ENCODE peak calls at places on chromosomes 7 and 10, in ten cellular contexts. L is body of pancreas, C is HCT116, I is IMR-90, X is uterus, B is heart left ventricle, U is tibial nerve, G is spleen, E is A549, S is adrenal gland. A is an unnamed sample. For H3K4me1, the result is how much of the 10 kb centered on the place peaks cover.

GRCh38 chr10:50992972-50993766 is 81.1 kb upstream of the PRKG1 start:
- DNase-seq in C (no peak), I (peak), G (peak), X (peak), S (no peak), U (no peak), E (no peak), L (peak), B (peak), A (no peak)

GRCh38 chr7:155052982-155053381 is 17.1 kb upstream of the HTR5A start:
- DNase-seq in X (no peak), I (no peak), B (no peak), E (no peak), C (no peak), U (no peak), L (no peak), S (no peak), G (no peak), A (no peak)

GRCh38 chr7:32631021-32631420 is 135.7 kb downstream of the AVL9 start:
- DNase-seq in G (no peak), S (no peak), B (no peak), L (no peak), I (no peak), U (no peak), X (no peak), C (no peak), E (no peak), A (no peak)

GRCh38 chr7:73865738-73866445 is 4.9 kb downstream of the TMEM270 start:
- DNase-seq in G (no peak), L (peak), I (peak), U (no peak), B (no peak), S (peak), X (peak), C (no peak), E (peak), A (peak)

GRCh38 chr10:131452926-131453771 is 141.6 kb upstream of the TCERG1L start:
- DNase-seq in B (no peak), G (no peak), S (peak), X (no peak), U (no peak), E (no peak), C (no peak), I (no peak), L (no peak), A (no peak)

GRCh38 chr10:72272689-72273409 is 875 bp upstream of the DDIT4 start:
- DNase-seq in C (peak), U (peak), E (peak), G (peak), I (peak), S (peak), X (peak), B (peak), L (peak), A (peak)

GRCh38 chr7:27739301-27739913 is 555 bp upstream of the TAX1BP1 start:
- DNase-seq in U (no peak), G (peak), C (no peak), B (no peak), S (no peak), E (peak), X (no peak), I (peak), L (no peak), A (no peak)

GRCh38 chr7:84055904-84056615 is 138.5 kb downstream of the SEMA3A start:
- DNase-seq in C (no peak), I (no peak), E (no peak), X (no peak), S (no peak), U (no peak), B (no peak), G (no peak), L (no peak), A (no peak)

GRCh38 chr10:21160116-21160515 is 263.0 kb upstream of the NEBL start:
- DNase-seq in X (no peak), U (no peak), S (no peak), I (no peak), L (no peak), G (no peak), E (no peak), C (no peak), B (no peak), A (no peak)

GRCh38 chr7:68176974-68177373 is 1180.3 kb downstream of the TYW1 start:
- DNase-seq in S (peak), G (no peak), B (no peak), C (peak), I (peak), E (peak), U (peak), X (no peak), L (peak), A (no peak)

GRCh38 chr7:1852781-1853618 is 182.9 kb downstream of the ELFN1 start:
- DNase-seq in I (no peak), G (peak), X (no peak), S (peak), E (no peak), L (no peak), U (no peak), B (peak), C (no peak), A (no peak)

GRCh38 chr10:8163824-8164223 is 109.3 kb downstream of the GATA3 start:
- DNase-seq in B (no peak), C (no peak), S (no peak), U (no peak), L (no peak), I (no peak), X (no peak), G (no peak), E (no peak), A (no peak)

GRCh38 chr7:21113609-21114416 is 314.1 kb upstream of the SP4 start:
- DNase-seq in G (no peak), C (no peak), B (no peak), L (no peak), S (no peak), I (no peak), U (no peak), E (no peak), X (no peak), A (no peak)

GRCh38 chr7:51017576-51018535 is 235.2 kb upstream of the GRB10 start:
- DNase-seq in B (no peak), I (no peak), C (no peak), L (no peak), X (no peak), S (no peak), E (no peak), U (no peak), G (no peak), A (no peak)

GRCh38 chr7:124033093-124033806 is 383 bp upstream of the TMEM229A start:
- DNase-seq in C (no peak), L (peak), G (no peak), B (peak), S (no peak), I (no peak), U (no peak), E (no peak), X (no peak), A (peak)

GRCh38 chr7:98215561-98216495 is 4.6 kb downstream of the BHLHA15 start:
- DNase-seq in G (peak), S (no peak), E (no peak), U (no peak), C (no peak), L (peak), I (no peak), X (no peak), B (peak), A (no peak)

GRCh38 chr7:98213874-98214810 is 2.9 kb downstream of the BHLHA15 start:
- DNase-seq in S (no peak), L (peak), U (no peak), E (no peak), X (peak), B (peak), I (no peak), C (no peak), G (peak), A (no peak)

GRCh38 chr7:98213296-98213873 is 2.1 kb downstream of the BHLHA15 start:
- DNase-seq in X (peak), C (no peak), S (no peak), B (peak), E (no peak), I (no peak), U (no peak), L (no peak), G (peak), A (no peak)

GRCh38 chr7:98216941-98217622 is 5.8 kb downstream of the BHLHA15 start:
- DNase-seq in C (no peak), I (no peak), B (peak), L (peak), G (peak), U (no peak), E (no peak), X (peak), S (no peak), A (no peak)

DNA sequence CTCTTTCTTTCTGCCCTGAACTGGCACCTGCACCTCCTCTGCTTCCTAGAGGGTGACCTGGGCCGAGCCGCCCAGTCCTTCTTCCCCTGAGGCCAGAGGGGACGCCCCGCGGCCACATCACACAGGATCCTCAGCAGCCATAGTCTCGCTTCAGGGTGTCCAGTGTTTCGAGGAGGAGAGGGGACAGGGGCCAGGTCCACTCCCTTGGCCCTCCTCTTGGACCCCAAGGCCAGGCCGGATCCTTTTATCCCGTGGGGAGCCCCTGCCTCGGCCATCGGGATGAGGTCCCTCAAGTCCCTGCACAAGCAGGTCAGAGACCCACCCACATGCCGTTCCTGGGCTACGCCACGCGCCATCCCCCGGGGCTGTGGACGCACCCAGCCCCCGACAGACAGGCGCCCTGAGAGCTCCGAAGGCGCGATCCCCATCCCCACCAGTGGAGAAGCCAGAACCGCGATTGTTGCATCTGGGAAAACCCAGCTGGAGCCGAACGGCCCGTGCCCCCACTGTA is 3.6 kb downstream of the BHLHA15 start:
- DNase-seq in C (no peak), S (no peak), L (peak), G (peak), E (no peak), I (no peak), B (peak), U (no peak), X (peak), A (no peak)
- TF ChIP-seq POLR2A in C (no peak), S (no peak), L (no peak), G (no peak), E (no peak), I (no peak), B (no peak), U (no peak), X (no peak), A (no peak)

GRCh38 chr10:6035926-6036575 is 26.1 kb downstream of the IL2RA start:
- DNase-seq in B (no peak), U (no peak), C (no peak), G (no peak), X (no peak), S (no peak), L (no peak), E (no peak), I (no peak), A (no peak)
- H3K4me3 ChIP-seq in B (no peak), U (no peak), C (no peak), G (no peak), X (no peak), S (no peak), L (no peak), E (no peak), I (no peak), A (no peak)

DNA sequence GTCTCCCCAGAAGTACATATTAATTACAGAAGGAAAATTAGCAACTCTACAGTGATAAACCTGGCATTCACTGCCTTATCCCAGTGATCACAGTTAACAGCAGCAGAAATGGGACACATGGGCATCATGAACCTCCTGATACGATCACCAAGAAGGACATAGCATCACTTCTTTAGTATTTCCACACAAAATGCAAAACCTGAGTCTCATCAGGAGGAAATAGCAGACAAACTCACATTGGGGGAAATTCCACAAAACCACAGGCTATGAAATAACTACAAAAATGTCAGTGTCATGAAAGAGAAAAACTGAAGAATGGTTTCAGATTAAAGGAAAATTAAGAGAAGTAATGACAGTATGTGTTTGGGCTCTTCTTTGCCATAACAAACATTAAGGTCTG is 12.0 kb upstream of the PURB start:
- DNase-seq in I (no peak), B (no peak), E (no peak), S (no peak), L (no peak), U (no peak), C (no peak), X (no peak), G (no peak), A (no peak)
- H3K4me1 ChIP-seq in I (under half), B (under half), E (under half), S (under half), L (under half), U (under half), C (under half), X (under half), G (under half), A (under half)

GRCh38 chr7:45099891-45100760 is 11.4 kb upstream of the NACAD start:
- DNase-seq in L (no peak), B (no peak), I (no peak), U (no peak), E (no peak), C (no peak), G (peak), X (no peak), S (peak), A (no peak)
- TF ChIP-seq POLR2A in L (no peak), B (no peak), I (no peak), U (no peak), E (no peak), C (no peak), G (no peak), X (no peak), S (no peak), A (no peak)

GRCh38 chr7:132776105-132776504 is 199.8 kb upstream of the PLXNA4 start:
- DNase-seq in I (no peak), E (no peak), B (no peak), C (no peak), S (no peak), U (no peak), L (no peak), G (no peak), X (no peak), A (no peak)

GRCh38 chr7:132777956-132778355 is 201.7 kb upstream of the PLXNA4 start:
- DNase-seq in X (no peak), L (no peak), U (no peak), I (no peak), G (no peak), C (no peak), S (no peak), E (no peak), B (no peak), A (no peak)

GRCh38 chr7:132778761-132779160 is 202.5 kb upstream of the PLXNA4 start:
- DNase-seq in X (no peak), B (no peak), C (no peak), L (no peak), U (no peak), I (no peak), G (no peak), E (no peak), S (no peak), A (no peak)

GRCh38 chr7:132779164-132779563 is 202.9 kb upstream of the PLXNA4 start:
- DNase-seq in B (no peak), I (no peak), G (no peak), U (no peak), X (no peak), S (no peak), C (no peak), E (no peak), L (no peak), A (no peak)

DNA sequence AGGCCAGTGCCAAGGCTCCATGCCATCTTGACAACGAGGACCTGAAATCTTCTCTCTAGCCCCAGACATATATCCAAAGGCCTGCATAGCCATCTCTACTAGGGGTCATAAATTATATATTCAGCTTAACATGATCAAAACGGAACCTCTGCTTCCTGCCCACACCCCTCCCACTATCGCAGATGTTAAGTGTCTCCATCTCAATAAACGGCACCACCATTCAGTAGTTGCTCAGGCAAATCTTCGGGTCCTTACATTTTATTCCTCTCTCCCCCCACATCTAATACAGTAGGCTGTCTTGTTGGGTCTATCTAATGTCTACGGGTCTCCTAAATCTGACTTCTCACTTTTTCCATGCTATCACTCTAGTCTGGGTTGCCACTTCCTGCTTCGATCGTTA is 201.1 kb upstream of the PLXNA4 start:
- DNase-seq in U (no peak), E (no peak), G (no peak), C (no peak), I (no peak), X (no peak), L (no peak), B (no peak), S (no peak), A (no peak)
- H3K4me3 ChIP-seq in U (no peak), E (no peak), G (no peak), C (no peak), I (no peak), X (no peak), L (no peak), B (no peak), S (no peak), A (no peak)